ENCODE peak calls at places on chromosome 20, in ten cellular contexts. One of them, this sample, is unnamed.

GRCh38 chr20:40606660-40607059 is 82.4 kb downstream of the MAFB start:
- DNase-seq in adrenal gland: no peak
- DNase-seq in heart left ventricle: no peak
- DNase-seq in body of pancreas: no peak
- DNase-seq in GM23338: peak
- DNase-seq in heart right ventricle: no peak
- DNase-seq in lower lobe of right lung: no peak
- DNase-seq in CD4-positive, alpha-beta T cell: no peak
- DNase-seq in right lobe of liver: no peak
- DNase-seq in HepG2: no peak
- DNase-seq in this sample: no peak

GRCh38 chr20:48463916-48464315 is 363.9 kb downstream of the PREX1 start:
- DNase-seq in adrenal gland: no peak
- DNase-seq in heart left ventricle: no peak
- DNase-seq in body of pancreas: no peak
- DNase-seq in GM23338: no peak
- DNase-seq in heart right ventricle: no peak
- DNase-seq in lower lobe of right lung: no peak
- DNase-seq in CD4-positive, alpha-beta T cell: no peak
- DNase-seq in right lobe of liver: no peak
- DNase-seq in HepG2: no peak
- DNase-seq in this sample: no peak

GRCh38 chr20:56616704-56617103 is 12.4 kb upstream of the TFAP2C start:
- DNase-seq in adrenal gland: no peak
- DNase-seq in heart left ventricle: peak
- DNase-seq in body of pancreas: no peak
- DNase-seq in GM23338: no peak
- DNase-seq in heart right ventricle: no peak
- DNase-seq in lower lobe of right lung: no peak
- DNase-seq in CD4-positive, alpha-beta T cell: no peak
- DNase-seq in right lobe of liver: no peak
- DNase-seq in HepG2: no peak
- DNase-seq in this sample: no peak

GRCh38 chr20:5040345-5040744 is 39.0 kb upstream of the SLC23A2 start:
- DNase-seq in adrenal gland: no peak
- DNase-seq in heart left ventricle: no peak
- DNase-seq in body of pancreas: no peak
- DNase-seq in GM23338: no peak
- DNase-seq in heart right ventricle: no peak
- DNase-seq in lower lobe of right lung: no peak
- DNase-seq in CD4-positive, alpha-beta T cell: no peak
- DNase-seq in right lobe of liver: no peak
- DNase-seq in HepG2: no peak
- DNase-seq in this sample: no peak

GRCh38 chr20:24705486-24705885 is 236.1 kb downstream of the SYNDIG1 start:
- DNase-seq in adrenal gland: no peak
- DNase-seq in heart left ventricle: no peak
- DNase-seq in body of pancreas: no peak
- DNase-seq in GM23338: no peak
- DNase-seq in heart right ventricle: no peak
- DNase-seq in lower lobe of right lung: no peak
- DNase-seq in CD4-positive, alpha-beta T cell: no peak
- DNase-seq in right lobe of liver: no peak
- DNase-seq in HepG2: no peak
- DNase-seq in this sample: no peak

GRCh38 chr20:37223053-37223452 is 38.6 kb downstream of the GHRH start:
- DNase-seq in adrenal gland: peak
- DNase-seq in heart left ventricle: no peak
- DNase-seq in body of pancreas: peak
- DNase-seq in GM23338: no peak
- DNase-seq in heart right ventricle: no peak
- DNase-seq in lower lobe of right lung: peak
- DNase-seq in CD4-positive, alpha-beta T cell: no peak
- DNase-seq in right lobe of liver: no peak
- DNase-seq in HepG2: no peak
- DNase-seq in this sample: no peak

GRCh38 chr20:17281478-17281877 is 54.6 kb downstream of the PCSK2 start:
- DNase-seq in adrenal gland: peak
- DNase-seq in heart left ventricle: no peak
- DNase-seq in body of pancreas: peak
- DNase-seq in GM23338: peak
- DNase-seq in heart right ventricle: no peak
- DNase-seq in lower lobe of right lung: no peak
- DNase-seq in CD4-positive, alpha-beta T cell: no peak
- DNase-seq in right lobe of liver: no peak
- DNase-seq in HepG2: peak
- DNase-seq in this sample: no peak

GRCh38 chr20:8005575-8006366 is 13.8 kb downstream of the TMX4 start:
- DNase-seq in adrenal gland: no peak
- DNase-seq in heart left ventricle: no peak
- DNase-seq in body of pancreas: no peak
- DNase-seq in GM23338: peak
- DNase-seq in heart right ventricle: peak
- DNase-seq in lower lobe of right lung: no peak
- DNase-seq in CD4-positive, alpha-beta T cell: no peak
- DNase-seq in right lobe of liver: no peak
- DNase-seq in HepG2: no peak
- DNase-seq in this sample: no peak

GRCh38 chr20:47956261-47956995 is 171.1 kb upstream of the SULF2 start:
- DNase-seq in adrenal gland: no peak
- DNase-seq in heart left ventricle: peak
- DNase-seq in body of pancreas: no peak
- DNase-seq in GM23338: no peak
- DNase-seq in heart right ventricle: no peak
- DNase-seq in lower lobe of right lung: no peak
- DNase-seq in CD4-positive, alpha-beta T cell: no peak
- DNase-seq in right lobe of liver: no peak
- DNase-seq in HepG2: no peak
- DNase-seq in this sample: no peak

GRCh38 chr20:11112837-11113236 is 439.0 kb upstream of the JAG1 start:
- DNase-seq in adrenal gland: no peak
- DNase-seq in heart left ventricle: no peak
- DNase-seq in body of pancreas: no peak
- DNase-seq in GM23338: no peak
- DNase-seq in heart right ventricle: no peak
- DNase-seq in lower lobe of right lung: no peak
- DNase-seq in CD4-positive, alpha-beta T cell: no peak
- DNase-seq in right lobe of liver: no peak
- DNase-seq in HepG2: no peak
- DNase-seq in this sample: no peak

GRCh38 chr20:56371977-56372376 is 13.2 kb downstream of the FAM210B start:
- DNase-seq in adrenal gland: no peak
- DNase-seq in heart left ventricle: no peak
- DNase-seq in body of pancreas: no peak
- DNase-seq in GM23338: no peak
- DNase-seq in heart right ventricle: no peak
- DNase-seq in lower lobe of right lung: no peak
- DNase-seq in CD4-positive, alpha-beta T cell: no peak
- DNase-seq in right lobe of liver: no peak
- DNase-seq in HepG2: no peak
- DNase-seq in this sample: no peak

GRCh38 chr20:64241061-64241460 is 14.5 kb upstream of the PCMTD2 start:
- DNase-seq in adrenal gland: no peak
- DNase-seq in heart left ventricle: no peak
- DNase-seq in body of pancreas: no peak
- DNase-seq in GM23338: no peak
- DNase-seq in heart right ventricle: no peak
- DNase-seq in lower lobe of right lung: peak
- DNase-seq in CD4-positive, alpha-beta T cell: no peak
- DNase-seq in right lobe of liver: peak
- DNase-seq in HepG2: no peak
- DNase-seq in this sample: peak

GRCh38 chr20:4476903-4477302 is 244.8 kb upstream of the PRND start:
- DNase-seq in adrenal gland: no peak
- DNase-seq in heart left ventricle: no peak
- DNase-seq in body of pancreas: no peak
- DNase-seq in GM23338: no peak
- DNase-seq in heart right ventricle: no peak
- DNase-seq in lower lobe of right lung: no peak
- DNase-seq in CD4-positive, alpha-beta T cell: no peak
- DNase-seq in right lobe of liver: no peak
- DNase-seq in HepG2: no peak
- DNase-seq in this sample: no peak

GRCh38 chr20:60857708-60858107 is 394.4 kb upstream of the CDH4 start:
- DNase-seq in adrenal gland: no peak
- DNase-seq in heart left ventricle: no peak
- DNase-seq in body of pancreas: no peak
- DNase-seq in GM23338: no peak
- DNase-seq in heart right ventricle: no peak
- DNase-seq in lower lobe of right lung: no peak
- DNase-seq in CD4-positive, alpha-beta T cell: no peak
- DNase-seq in right lobe of liver: no peak
- DNase-seq in HepG2: no peak
- DNase-seq in this sample: no peak

GRCh38 chr20:22385602-22386299 is 198.6 kb downstream of the FOXA2 start:
- DNase-seq in adrenal gland: no peak
- DNase-seq in heart left ventricle: no peak
- DNase-seq in body of pancreas: peak
- DNase-seq in GM23338: peak
- DNase-seq in heart right ventricle: no peak
- DNase-seq in lower lobe of right lung: no peak
- DNase-seq in CD4-positive, alpha-beta T cell: no peak
- DNase-seq in right lobe of liver: no peak
- DNase-seq in HepG2: peak
- DNase-seq in this sample: no peak

GRCh38 chr20:22384978-22385377 is 199.4 kb downstream of the FOXA2 start:
- DNase-seq in adrenal gland: no peak
- DNase-seq in heart left ventricle: no peak
- DNase-seq in body of pancreas: no peak
- DNase-seq in GM23338: no peak
- DNase-seq in heart right ventricle: no peak
- DNase-seq in lower lobe of right lung: no peak
- DNase-seq in CD4-positive, alpha-beta T cell: no peak
- DNase-seq in right lobe of liver: no peak
- DNase-seq in HepG2: peak
- DNase-seq in this sample: no peak

GRCh38 chr20:22381812-22382416 is 202.5 kb downstream of the FOXA2 start:
- DNase-seq in adrenal gland: no peak
- DNase-seq in heart left ventricle: no peak
- DNase-seq in body of pancreas: no peak
- DNase-seq in GM23338: no peak
- DNase-seq in heart right ventricle: no peak
- DNase-seq in lower lobe of right lung: no peak
- DNase-seq in CD4-positive, alpha-beta T cell: no peak
- DNase-seq in right lobe of liver: no peak
- DNase-seq in HepG2: no peak
- DNase-seq in this sample: no peak

GRCh38 chr20:22383156-22383555 is 201.2 kb downstream of the FOXA2 start:
- DNase-seq in adrenal gland: no peak
- DNase-seq in heart left ventricle: no peak
- DNase-seq in body of pancreas: no peak
- DNase-seq in GM23338: no peak
- DNase-seq in heart right ventricle: no peak
- DNase-seq in lower lobe of right lung: no peak
- DNase-seq in CD4-positive, alpha-beta T cell: no peak
- DNase-seq in right lobe of liver: no peak
- DNase-seq in HepG2: no peak
- DNase-seq in this sample: no peak

GRCh38 chr20:22382742-22383141 is 201.6 kb downstream of the FOXA2 start:
- DNase-seq in adrenal gland: no peak
- DNase-seq in heart left ventricle: no peak
- DNase-seq in body of pancreas: no peak
- DNase-seq in GM23338: no peak
- DNase-seq in heart right ventricle: no peak
- DNase-seq in lower lobe of right lung: no peak
- DNase-seq in CD4-positive, alpha-beta T cell: no peak
- DNase-seq in right lobe of liver: no peak
- DNase-seq in HepG2: no peak
- DNase-seq in this sample: no peak
- H3K27ac ChIP-seq in adrenal gland: no peak
- H3K27ac ChIP-seq in heart left ventricle: no peak
- H3K27ac ChIP-seq in body of pancreas: no peak
- H3K27ac ChIP-seq in GM23338: no peak
- H3K27ac ChIP-seq in heart right ventricle: no peak
- H3K27ac ChIP-seq in lower lobe of right lung: no peak
- H3K27ac ChIP-seq in CD4-positive, alpha-beta T cell: no peak
- H3K27ac ChIP-seq in right lobe of liver: no peak
- H3K27ac ChIP-seq in HepG2: no peak
- H3K27ac ChIP-seq in this sample: no peak

GRCh38 chr20:59082077-59082740 is 39.6 kb upstream of the PRELID3B start:
- DNase-seq in adrenal gland: no peak
- DNase-seq in heart left ventricle: no peak
- DNase-seq in body of pancreas: no peak
- DNase-seq in GM23338: peak
- DNase-seq in heart right ventricle: no peak
- DNase-seq in lower lobe of right lung: no peak
- DNase-seq in CD4-positive, alpha-beta T cell: no peak
- DNase-seq in right lobe of liver: no peak
- DNase-seq in HepG2: peak
- DNase-seq in this sample: no peak
- TF ChIP-seq CTCF in adrenal gland: no peak
- TF ChIP-seq CTCF in heart left ventricle: peak
- TF ChIP-seq CTCF in body of pancreas: peak
- TF ChIP-seq CTCF in GM23338: peak
- TF ChIP-seq CTCF in heart right ventricle: peak
- TF ChIP-seq CTCF in lower lobe of right lung: peak
- TF ChIP-seq CTCF in CD4-positive, alpha-beta T cell: peak
- TF ChIP-seq CTCF in right lobe of liver: peak
- TF ChIP-seq CTCF in HepG2: no peak
- TF ChIP-seq CTCF in this sample: no peak

GRCh38 chr20:33685328-33686007 is 717 bp downstream of the E2F1 start:
- DNase-seq in adrenal gland: no peak
- DNase-seq in heart left ventricle: no peak
- DNase-seq in body of pancreas: no peak
- DNase-seq in GM23338: peak
- DNase-seq in heart right ventricle: no peak
- DNase-seq in lower lobe of right lung: no peak
- DNase-seq in CD4-positive, alpha-beta T cell: no peak
- DNase-seq in right lobe of liver: no peak
- DNase-seq in HepG2: peak
- DNase-seq in this sample: no peak
- H3K27ac ChIP-seq in adrenal gland: no peak
- H3K27ac ChIP-seq in heart left ventricle: no peak
- H3K27ac ChIP-seq in body of pancreas: no peak
- H3K27ac ChIP-seq in GM23338: no peak
- H3K27ac ChIP-seq in heart right ventricle: no peak
- H3K27ac ChIP-seq in lower lobe of right lung: peak
- H3K27ac ChIP-seq in CD4-positive, alpha-beta T cell: no peak
- H3K27ac ChIP-seq in right lobe of liver: no peak
- H3K27ac ChIP-seq in HepG2: peak
- H3K27ac ChIP-seq in this sample: peak

DNA sequence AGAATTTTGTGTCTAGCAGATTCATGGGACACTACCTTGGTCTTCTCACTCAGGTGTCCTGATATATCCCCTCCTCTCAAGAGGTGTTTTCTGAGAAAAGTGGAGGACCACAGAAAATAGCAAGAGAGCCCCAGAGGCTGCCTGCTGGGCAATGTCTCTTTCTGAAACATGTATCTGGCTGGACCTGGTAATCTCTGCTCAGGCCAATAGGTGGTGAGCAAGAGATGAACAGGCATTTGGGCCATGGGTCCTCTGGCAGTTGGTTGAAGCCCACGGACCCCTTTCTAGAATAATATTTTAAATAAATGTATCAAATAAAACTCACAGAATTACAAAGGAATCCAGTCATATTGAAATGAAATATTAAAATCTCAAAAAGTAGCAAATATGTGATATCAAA is 8.8 kb upstream of the THBD start:
- DNase-seq in adrenal gland: no peak
- DNase-seq in heart left ventricle: no peak
- DNase-seq in body of pancreas: no peak
- DNase-seq in GM23338: no peak
- DNase-seq in heart right ventricle: no peak
- DNase-seq in lower lobe of right lung: no peak
- DNase-seq in CD4-positive, alpha-beta T cell: no peak
- DNase-seq in right lobe of liver: no peak
- DNase-seq in HepG2: no peak
- DNase-seq in this sample: no peak
- TF ChIP-seq CTCF in adrenal gland: no peak
- TF ChIP-seq CTCF in heart left ventricle: no peak
- TF ChIP-seq CTCF in body of pancreas: no peak
- TF ChIP-seq CTCF in GM23338: peak
- TF ChIP-seq CTCF in heart right ventricle: no peak
- TF ChIP-seq CTCF in lower lobe of right lung: no peak
- TF ChIP-seq CTCF in CD4-positive, alpha-beta T cell: no peak
- TF ChIP-seq CTCF in right lobe of liver: no peak
- TF ChIP-seq CTCF in HepG2: peak
- TF ChIP-seq CTCF in this sample: no peak

This sample was measured in breast epithelium.